ENCODE peak calls at places on chromosomes 16 and 17, in six cellular contexts. G is adipocyte, M is HCT116, L is GM12878, E is mesendoderm, C is fibroblast of lung. X is an unnamed sample.

GRCh38 chr17:20302191-20302917 is 165.0 kb downstream of the LGALS9B start:
- DNase-seq in G (no peak), M (no peak), L (no peak), E (no peak), C (no peak), X (no peak)

GRCh38 chr17:29005936-29006438 is at the start of gene SEZ6:
- DNase-seq in G (peak), M (peak), L (no peak), E (peak), C (peak), X (peak)

GRCh38 chr16:1081734-1082265 is 9.3 kb downstream of the SSTR5 start:
- DNase-seq in G (no peak), M (no peak), L (no peak), E (no peak), C (no peak), X (no peak)

GRCh38 chr16:55832425-55832787 is 490 bp downstream of the CES1 start:
- DNase-seq in G (no peak), M (no peak), L (no peak), E (no peak), C (no peak), X (no peak)

GRCh38 chr17:77392376-77393273 is 251.9 kb downstream of the SEC14L1 start:
- DNase-seq in G (no peak), M (no peak), L (no peak), E (peak), C (peak), X (no peak)

GRCh38 chr17:13759936-13760335 is 158.2 kb upstream of the HS3ST3A1 start:
- DNase-seq in G (no peak), M (no peak), L (no peak), E (no peak), C (no peak), X (no peak)

GRCh38 chr17:58373003-58373402 is 21.0 kb upstream of the SUPT4H1 start:
- DNase-seq in G (no peak), M (no peak), L (no peak), E (no peak), C (no peak), X (no peak)

GRCh38 chr16:58449768-58450167 is 50.2 kb upstream of the NDRG4 start:
- DNase-seq in G (no peak), M (no peak), L (no peak), E (no peak), C (no peak), X (no peak)

GRCh38 chr17:37744961-37745800 is at the start of gene HNF1B:
- DNase-seq in G (no peak), M (no peak), L (no peak), E (peak), C (no peak), X (no peak)

GRCh38 chr17:7186241-7186640 is 7.1 kb upstream of the ASGR1 start:
- DNase-seq in G (no peak), M (no peak), L (no peak), E (peak), C (no peak), X (no peak)

GRCh38 chr16:23563186-23563585 is 5.7 kb downstream of the UBFD1 start:
- DNase-seq in G (no peak), M (no peak), L (no peak), E (no peak), C (no peak), X (no peak)

GRCh38 chr17:35103271-35103670 is 16.4 kb downstream of the RAD51D start:
- DNase-seq in G (no peak), M (no peak), L (no peak), E (no peak), C (no peak), X (no peak)

GRCh38 chr16:85986931-85987749 is 88.2 kb downstream of the IRF8 start:
- DNase-seq in G (no peak), M (no peak), L (no peak), E (no peak), C (no peak), X (peak)

GRCh38 chr16:85309656-85310587 is 197.7 kb upstream of the CIBAR2 start:
- DNase-seq in G (no peak), M (no peak), L (no peak), E (peak), C (no peak), X (no peak)

GRCh38 chr16:3979518-3979917 is 99.0 kb upstream of the CREBBP start:
- DNase-seq in G (no peak), M (no peak), L (no peak), E (no peak), C (no peak), X (no peak)

GRCh38 chr17:2173005-2173404 is 118.1 kb downstream of the HIC1 start:
- DNase-seq in G (peak), M (no peak), L (no peak), E (no peak), C (peak), X (no peak)

GRCh38 chr16:19694989-19695388 is 23.0 kb downstream of the KNOP1 start:
- DNase-seq in G (no peak), M (no peak), L (no peak), E (peak), C (no peak), X (no peak)

GRCh38 chr17:83161298-83162034 is 82.1 kb downstream of the METRNL start:
- DNase-seq in G (peak), M (no peak), L (no peak), E (no peak), C (peak), X (no peak)

GRCh38 chr17:13476722-13477121 is 125.0 kb downstream of the HS3ST3A1 start:
- DNase-seq in G (peak), M (no peak), L (no peak), E (peak), C (peak), X (no peak)

GRCh38 chr17:66964930-66965800 is 658 bp downstream of the CACNG4 start:
- DNase-seq in G (peak), M (no peak), L (no peak), E (peak), C (no peak), X (no peak)

GRCh38 chr17:82013341-82013740 is 9.3 kb downstream of the CENPX start:
- DNase-seq in G (no peak), M (no peak), L (no peak), E (no peak), C (peak), X (no peak)

GRCh38 chr17:16363749-16364536 is 10.7 kb upstream of the CENPV start:
- DNase-seq in G (peak), M (peak), L (peak), E (peak), C (peak), X (peak)

GRCh38 chr16:73025111-73025505 is 22.8 kb downstream of the ZFHX3 start:
- DNase-seq in G (no peak), M (no peak), L (no peak), E (no peak), C (peak), X (no peak)

GRCh38 chr17:231966-232807 is 50.7 kb upstream of the DOC2B start:
- DNase-seq in G (no peak), M (no peak), L (no peak), E (no peak), C (no peak), X (no peak)

GRCh38 chr16:81526935-81527334 is 82.3 kb downstream of the CMIP start:
- DNase-seq in G (peak), M (no peak), L (no peak), E (no peak), C (peak), X (no peak)

GRCh38 chr17:2299756-2300155 is 3.8 kb downstream of the SMG6 start:
- DNase-seq in G (no peak), M (no peak), L (no peak), E (no peak), C (no peak), X (no peak)

GRCh38 chr17:72361892-72362291 is 241.1 kb downstream of the SOX9 start:
- DNase-seq in G (no peak), M (no peak), L (no peak), E (no peak), C (no peak), X (no peak)

GRCh38 chr17:72363336-72363620 is 242.5 kb downstream of the SOX9 start:
- DNase-seq in G (peak), M (no peak), L (no peak), E (no peak), C (no peak), X (no peak)

GRCh38 chr17:72360386-72360940 is 239.6 kb downstream of the SOX9 start:
- DNase-seq in G (no peak), M (no peak), L (no peak), E (no peak), C (no peak), X (no peak)

GRCh38 chr17:72359811-72360210 is 239.0 kb downstream of the SOX9 start:
- DNase-seq in G (no peak), M (no peak), L (no peak), E (no peak), C (no peak), X (no peak)

DNA sequence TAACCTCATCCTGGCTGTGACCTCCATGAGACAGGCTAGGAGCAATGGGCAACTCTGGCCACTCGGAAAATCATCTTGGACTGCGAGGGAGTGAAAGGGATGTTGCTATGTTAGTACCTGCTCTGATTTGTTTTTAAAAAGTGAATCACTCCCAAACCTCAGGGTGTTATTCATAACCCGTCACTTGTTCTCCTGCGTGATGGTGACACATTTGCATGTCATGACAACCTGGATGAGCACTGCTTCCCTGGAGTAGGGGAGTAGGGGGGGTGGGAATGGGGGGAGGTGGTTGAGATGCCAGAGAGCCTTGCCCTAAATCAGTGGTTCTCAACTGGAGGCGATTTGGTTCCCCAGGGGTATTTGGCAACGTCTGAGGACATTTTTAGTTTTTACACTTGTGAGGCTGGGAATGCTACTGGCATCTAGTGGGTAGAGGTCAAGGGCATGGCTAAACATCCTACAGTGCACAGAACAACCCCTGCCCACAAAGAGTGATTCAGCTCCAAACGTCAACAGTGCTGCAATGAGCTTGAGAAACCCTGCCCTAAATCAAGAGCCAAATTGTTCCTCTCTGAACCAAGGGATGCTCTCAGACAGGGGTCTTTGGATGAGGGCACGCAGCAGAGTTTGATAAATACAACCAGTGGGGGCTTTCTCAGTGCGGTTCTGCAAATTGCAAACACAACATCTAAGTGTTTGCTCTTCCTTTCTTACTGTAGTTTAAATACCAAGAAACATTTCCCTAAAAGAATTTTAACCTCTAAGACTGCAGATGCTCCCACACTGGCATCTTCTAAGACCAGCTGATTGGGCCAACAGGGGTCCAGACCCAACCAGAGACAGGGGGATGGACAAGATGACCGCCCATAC is 241.9 kb downstream of the SOX9 start:
- DNase-seq in G (peak), M (no peak), L (no peak), E (no peak), C (peak), X (no peak)
- H3K9ac ChIP-seq in G (no peak), M (no peak), L (no peak), E (no peak), C (no peak), X (no peak)

GRCh38 chr17:38907930-38908675 is 17.3 kb upstream of the LASP1NB start:
- DNase-seq in G (no peak), M (no peak), L (no peak), E (no peak), C (no peak), X (no peak)
- H3K9ac ChIP-seq in G (no peak), M (no peak), L (no peak), E (no peak), C (no peak), X (no peak)

GRCh38 chr17:72351884-72352346 is 231.1 kb downstream of the SOX9 start:
- DNase-seq in G (no peak), M (no peak), L (no peak), E (peak), C (no peak), X (no peak)
- H3K9ac ChIP-seq in G (no peak), M (no peak), L (no peak), E (no peak), C (no peak), X (no peak)

DNA sequence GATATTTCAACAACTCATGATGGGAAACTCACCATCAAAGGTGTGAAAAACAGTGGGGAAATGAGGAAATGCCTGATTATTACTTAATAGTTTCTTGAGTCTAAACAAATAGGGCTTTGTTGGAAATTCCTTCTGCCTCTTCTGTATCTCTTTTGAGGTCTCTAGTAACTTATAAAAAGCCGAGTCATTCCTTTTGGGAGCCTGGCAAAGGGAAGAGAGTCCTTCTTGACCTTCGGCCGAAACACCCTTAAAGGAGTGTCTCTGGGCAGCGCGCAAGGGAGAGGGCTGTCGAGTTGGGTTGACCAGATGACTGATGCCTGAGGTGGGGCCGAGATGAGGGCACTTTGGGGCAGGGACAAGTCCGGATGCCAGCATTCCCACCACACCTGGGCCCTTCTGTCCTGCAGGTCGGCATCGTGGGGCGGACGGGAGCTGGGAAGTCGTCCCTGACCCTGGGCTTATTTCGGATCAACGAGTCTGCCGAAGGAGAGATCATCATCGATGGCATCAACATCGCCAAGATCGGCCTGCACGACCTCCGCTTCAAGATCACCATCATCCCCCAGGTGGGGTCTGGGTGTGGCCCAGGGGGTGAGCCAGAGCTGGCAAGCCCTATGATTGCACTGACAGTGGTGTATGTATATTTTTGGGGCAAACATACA is 89.2 kb downstream of the ABCC6 start:
- DNase-seq in G (no peak), M (no peak), L (no peak), E (no peak), C (no peak), X (no peak)
- H3K9ac ChIP-seq in G (no peak), M (no peak), L (no peak), E (no peak), C (no peak), X (no peak)

GRCh38 chr16:83847371-83848225 is 39.8 kb downstream of the HSBP1 start:
- DNase-seq in G (no peak), M (no peak), L (no peak), E (peak), C (no peak), X (no peak)

GRCh38 chr16:83842291-83842690 is 34.5 kb downstream of the HSBP1 start:
- DNase-seq in G (no peak), M (no peak), L (no peak), E (peak), C (no peak), X (no peak)

GRCh38 chr16:83843657-83844056 is 35.9 kb downstream of the HSBP1 start:
- DNase-seq in G (no peak), M (no peak), L (no peak), E (peak), C (no peak), X (no peak)

GRCh38 chr16:83842755-83843507 is 35.2 kb downstream of the HSBP1 start:
- DNase-seq in G (peak), M (no peak), L (no peak), E (peak), C (no peak), X (no peak)

GRCh38 chr16:83845263-83845662 is 37.5 kb downstream of the HSBP1 start:
- DNase-seq in G (no peak), M (no peak), L (no peak), E (no peak), C (no peak), X (no peak)
- H3K9ac ChIP-seq in G (no peak), M (no peak), L (no peak), E (no peak), C (no peak), X (no peak)

DNA sequence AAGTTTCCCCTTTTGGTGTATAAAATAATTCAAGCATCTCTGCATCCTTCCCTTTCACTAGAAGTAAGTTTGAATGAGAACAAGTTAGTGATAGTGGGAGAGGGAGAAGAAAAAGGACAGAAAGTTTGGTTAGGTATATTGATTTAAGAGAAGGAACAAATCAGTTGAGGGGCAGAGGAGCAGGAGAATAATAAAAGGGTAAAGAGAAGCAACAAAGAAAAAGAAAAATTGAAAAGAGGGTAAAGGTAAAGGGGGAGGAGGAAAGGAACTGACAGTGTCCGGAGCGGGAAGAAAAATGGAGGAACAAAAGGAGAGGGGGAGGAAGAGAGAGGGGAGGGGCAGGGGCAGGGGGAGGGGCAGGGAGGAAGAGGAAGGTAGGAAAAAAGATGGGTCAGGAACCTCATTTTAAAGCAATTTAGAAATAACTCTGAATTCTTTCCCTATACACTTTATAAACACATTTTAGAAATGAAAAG is 6.3 kb upstream of the IGF2BP1 start:
- DNase-seq in G (no peak), M (no peak), L (no peak), E (no peak), C (no peak), X (no peak)
- H3K9ac ChIP-seq in G (no peak), M (no peak), L (no peak), E (peak), C (no peak), X (no peak)

DNA sequence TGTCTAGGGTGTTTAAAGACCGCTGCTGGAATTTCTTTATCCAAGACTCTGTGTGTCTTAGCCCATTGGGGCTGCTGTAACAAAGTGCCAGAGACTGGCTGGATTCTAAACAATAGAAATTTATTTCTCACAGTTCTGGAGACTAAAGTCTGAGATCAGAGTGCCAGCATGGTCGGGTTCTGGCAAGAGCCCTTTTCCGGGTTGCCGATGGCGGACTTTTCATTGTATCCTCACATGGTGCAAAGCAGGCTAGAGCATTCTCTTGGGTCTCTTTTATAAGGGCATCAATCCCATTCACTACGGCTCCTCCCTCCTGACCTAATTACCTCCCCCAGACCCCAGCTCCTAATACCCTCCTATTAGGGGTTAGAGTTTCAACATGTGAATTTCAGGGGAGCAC is 9.5 kb downstream of the NLRC5 start:
- DNase-seq in G (no peak), M (no peak), L (no peak), E (no peak), C (no peak), X (no peak)
- H3K9ac ChIP-seq in G (no peak), M (no peak), L (no peak), E (no peak), C (no peak), X (no peak)

DNA sequence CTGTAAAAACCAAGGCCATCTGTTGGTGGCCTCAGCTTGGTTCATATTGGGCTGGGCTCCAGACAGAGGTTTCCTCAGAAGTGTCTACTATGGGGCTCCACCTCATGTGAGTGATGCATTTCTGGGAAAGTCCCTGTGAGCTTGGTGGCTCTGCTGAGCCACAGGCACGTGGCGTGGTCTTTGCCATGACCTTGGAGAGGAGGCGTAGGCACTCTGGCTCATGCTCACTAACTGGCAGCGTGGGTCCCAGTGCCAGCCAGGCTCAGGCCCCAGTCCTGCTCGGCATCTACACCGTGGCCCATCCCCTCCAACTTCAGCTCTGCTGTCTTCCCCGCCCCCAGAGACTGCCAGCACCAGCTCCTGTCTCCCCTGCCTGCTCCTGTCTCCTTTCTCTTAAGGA is 10.6 kb upstream of the SMTNL2 start:
- DNase-seq in G (no peak), M (no peak), L (no peak), E (no peak), C (no peak), X (no peak)
- H3K9ac ChIP-seq in G (no peak), M (no peak), L (no peak), E (no peak), C (no peak), X (no peak)

DNA sequence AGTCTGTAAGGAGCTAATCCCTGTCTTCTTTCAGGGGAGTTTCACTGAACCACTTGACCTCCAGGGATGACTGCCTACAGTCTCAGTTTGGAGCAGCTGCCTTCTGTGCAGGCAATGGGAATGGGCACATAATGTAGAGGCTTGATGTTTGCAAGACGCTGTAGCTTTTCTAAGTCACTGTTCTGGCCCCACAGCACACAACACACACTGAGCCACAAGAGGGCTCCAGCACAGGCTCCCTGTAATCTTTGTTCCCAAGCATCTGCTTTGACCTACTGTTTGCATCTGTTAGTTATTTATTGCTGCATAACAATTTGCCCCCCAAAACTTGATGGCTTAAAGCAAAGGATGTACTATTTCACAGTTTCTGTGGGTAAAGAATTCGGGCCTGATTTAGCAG is 419.0 kb upstream of the ASIC2 start:
- DNase-seq in G (no peak), M (no peak), L (no peak), E (peak), C (no peak), X (no peak)
- H3K9ac ChIP-seq in G (no peak), M (no peak), L (no peak), E (no peak), C (no peak), X (no peak)